ENCODE peak calls at places on chromosomes 11 and 22, in seven cellular contexts. D, X, A, Z, E, G and O are unnamed samples.

GRCh38 chr11:95708681-95709080 is 80.9 kb downstream of the FAM76B start:
- DNase-seq in D (no peak), X (no peak), A (no peak), Z (no peak), E (no peak), G (no peak), O (no peak)

GRCh38 chr22:43420991-43421665 is 9.3 kb downstream of the MPPED1 start:
- DNase-seq in D (no peak), X (no peak), A (no peak), Z (no peak), E (no peak), G (no peak), O (no peak)

GRCh38 chr11:105588001-105588400 is 21.9 kb upstream of the GRIA4 start:
- DNase-seq in D (no peak), X (no peak), A (no peak), Z (no peak), E (no peak), G (no peak), O (no peak)

GRCh38 chr11:57275582-57275981 is 38.5 kb upstream of the APLNR start:
- DNase-seq in D (no peak), X (no peak), A (no peak), Z (no peak), E (no peak), G (no peak), O (no peak)

GRCh38 chr11:20050048-20050447 is 110.2 kb downstream of the DBX1 start:
- DNase-seq in D (no peak), X (no peak), A (no peak), Z (no peak), E (no peak), G (no peak), O (no peak)

GRCh38 chr11:59368238-59369022 is 9.7 kb downstream of the OR5AN1 start:
- DNase-seq in D (no peak), X (no peak), A (no peak), Z (no peak), E (no peak), G (no peak), O (no peak)

GRCh38 chr11:63670077-63670737 is 969 bp downstream of the ATL3 start:
- DNase-seq in D (no peak), X (no peak), A (no peak), Z (no peak), E (no peak), G (no peak), O (no peak)

GRCh38 chr11:67700548-67701262 is 26.3 kb upstream of the ALDH3B2 start:
- DNase-seq in D (no peak), X (no peak), A (no peak), Z (no peak), E (no peak), G (no peak), O (no peak)

GRCh38 chr11:75490221-75491181 is 35.2 kb downstream of the GDPD5 start:
- DNase-seq in D (no peak), X (peak; percentile 52), A (no peak), Z (no peak), E (no peak), G (no peak), O (no peak)

GRCh38 chr11:61138940-61139339 is 22.3 kb downstream of the VPS37C start:
- DNase-seq in D (no peak), X (peak; percentile 34), A (no peak), Z (no peak), E (no peak), G (no peak), O (no peak)

GRCh38 chr11:34564406-34564805 is 50.8 kb upstream of the ELF5 start:
- DNase-seq in D (no peak), X (peak; percentile 56), A (no peak), Z (no peak), E (no peak), G (peak; percentile 54), O (no peak)

GRCh38 chr11:80702264-80702663 is 1261.4 kb upstream of the TENM4 start:
- DNase-seq in D (no peak), X (no peak), A (no peak), Z (no peak), E (no peak), G (no peak), O (no peak)

GRCh38 chr11:132222345-132222744 is 851.9 kb downstream of the NTM start:
- DNase-seq in D (no peak), X (no peak), A (no peak), Z (no peak), E (no peak), G (no peak), O (no peak)

GRCh38 chr11:76282786-76283185 is 76.5 kb upstream of the WNT11 start:
- DNase-seq in D (no peak), X (no peak), A (no peak), Z (no peak), E (no peak), G (no peak), O (no peak)

GRCh38 chr11:19632435-19632834 is 80.2 kb upstream of the NAV2 start:
- DNase-seq in D (no peak), X (no peak), A (no peak), Z (no peak), E (no peak), G (no peak), O (no peak)

GRCh38 chr11:95916049-95916448 is 7.9 kb downstream of the MTMR2 start:
- DNase-seq in D (no peak), X (no peak), A (no peak), Z (no peak), E (no peak), G (no peak), O (no peak)

GRCh38 chr11:61760946-61761345 is 8.5 kb downstream of the MYRF start:
- DNase-seq in D (no peak), X (no peak), A (no peak), Z (no peak), E (no peak), G (peak; percentile 90), O (no peak)

GRCh38 chr11:14611939-14612338 is 31.7 kb upstream of the PDE3B start:
- DNase-seq in D (no peak), X (no peak), A (no peak), Z (peak; percentile 35), E (no peak), G (no peak), O (no peak)

GRCh38 chr11:91795139-91795887 is 429.3 kb upstream of the FAT3 start:
- DNase-seq in D (no peak), X (no peak), A (no peak), Z (no peak), E (no peak), G (no peak), O (no peak)